ENCODE peak calls at places on chromosome 13, in eight cellular contexts. Y is fibroblast of lung, B is PC-9, C is ascending aorta, D is heart right ventricle, F is Panc1, K is ovary, G is left ventricle myocardium inferior. U is an unnamed sample.

GRCh38 chr13:113947321-113948033 is 26.4 kb downstream of the C13orf46 start:
- DNase-seq in Y (no peak), B (peak; percentile 45), C (no peak), D (peak; percentile 48), F (no peak), K (peak; percentile 83), G (peak; percentile 42), U (no peak)

GRCh38 chr13:31246918-31247317 is 47.1 kb downstream of the B3GLCT start:
- DNase-seq in Y (no peak), B (no peak), C (no peak), D (no peak), F (no peak), K (no peak), G (no peak), U (no peak)

GRCh38 chr13:23579886-23580706 is 9.9 kb downstream of the TNFRSF19 start:
- DNase-seq in Y (no peak), B (no peak), C (no peak), D (no peak), F (no peak), K (no peak), G (no peak), U (no peak)

GRCh38 chr13:97257800-97258799 is 36.0 kb downstream of the MBNL2 start:
- DNase-seq in Y (peak; percentile 96), B (peak; percentile 71), C (peak; percentile 18), D (peak; percentile 73), F (no peak), K (peak; percentile 57), G (peak; percentile 40), U (peak; percentile 83)

GRCh38 chr13:51539887-51540286 is 44.4 kb upstream of the WDFY2 start:
- DNase-seq in Y (no peak), B (no peak), C (no peak), D (no peak), F (no peak), K (no peak), G (no peak), U (no peak)

GRCh38 chr13:54018485-54018884 is 989.9 kb downstream of the OLFM4 start:
- DNase-seq in Y (no peak), B (no peak), C (no peak), D (no peak), F (no peak), K (no peak), G (no peak), U (no peak)

GRCh38 chr13:30873519-30873918 is 32.6 kb upstream of the MEDAG start:
- DNase-seq in Y (peak; percentile 42), B (no peak), C (no peak), D (no peak), F (no peak), K (no peak), G (no peak), U (no peak)

GRCh38 chr13:112685856-112686255 is 4.0 kb upstream of the ATP11A start:
- DNase-seq in Y (no peak), B (peak; percentile 13), C (no peak), D (no peak), F (no peak), K (no peak), G (no peak), U (no peak)

GRCh38 chr13:96984061-96984508 is 10.2 kb downstream of the OXGR1 start:
- DNase-seq in Y (no peak), B (peak; percentile 50), C (no peak), D (no peak), F (no peak), K (no peak), G (no peak), U (no peak)

GRCh38 chr13:83414393-83414792 is 467.9 kb downstream of the SLITRK1 start:
- DNase-seq in Y (peak; percentile 2), B (no peak), C (no peak), D (no peak), F (no peak), K (no peak), G (no peak), U (no peak)

GRCh38 chr13:20525144-20525600 is 485 bp downstream of the CRYL1 start:
- DNase-seq in Y (peak; percentile 6), B (no peak), C (no peak), D (no peak), F (no peak), K (peak; percentile 38), G (peak; percentile 46), U (peak; percentile 71)

GRCh38 chr13:76878043-76878442 is 8.2 kb downstream of the KCTD12 start:
- DNase-seq in Y (no peak), B (no peak), C (no peak), D (no peak), F (no peak), K (no peak), G (no peak), U (no peak)

GRCh38 chr13:60044321-60044720 is 119.4 kb downstream of the DIAPH3 start:
- DNase-seq in Y (no peak), B (no peak), C (no peak), D (no peak), F (no peak), K (no peak), G (no peak), U (no peak)

GRCh38 chr13:72244788-72245187 is 377.8 kb upstream of the DACH1 start:
- DNase-seq in Y (no peak), B (no peak), C (no peak), D (no peak), F (no peak), K (no peak), G (no peak), U (no peak)

GRCh38 chr13:97076898-97077297 is 82.6 kb upstream of the OXGR1 start:
- DNase-seq in Y (no peak), B (no peak), C (no peak), D (no peak), F (no peak), K (no peak), G (no peak), U (no peak)

GRCh38 chr13:111637365-111637764 is 316.9 kb downstream of the TEX29 start:
- DNase-seq in Y (no peak), B (no peak), C (no peak), D (no peak), F (no peak), K (no peak), G (no peak), U (no peak)

DNA sequence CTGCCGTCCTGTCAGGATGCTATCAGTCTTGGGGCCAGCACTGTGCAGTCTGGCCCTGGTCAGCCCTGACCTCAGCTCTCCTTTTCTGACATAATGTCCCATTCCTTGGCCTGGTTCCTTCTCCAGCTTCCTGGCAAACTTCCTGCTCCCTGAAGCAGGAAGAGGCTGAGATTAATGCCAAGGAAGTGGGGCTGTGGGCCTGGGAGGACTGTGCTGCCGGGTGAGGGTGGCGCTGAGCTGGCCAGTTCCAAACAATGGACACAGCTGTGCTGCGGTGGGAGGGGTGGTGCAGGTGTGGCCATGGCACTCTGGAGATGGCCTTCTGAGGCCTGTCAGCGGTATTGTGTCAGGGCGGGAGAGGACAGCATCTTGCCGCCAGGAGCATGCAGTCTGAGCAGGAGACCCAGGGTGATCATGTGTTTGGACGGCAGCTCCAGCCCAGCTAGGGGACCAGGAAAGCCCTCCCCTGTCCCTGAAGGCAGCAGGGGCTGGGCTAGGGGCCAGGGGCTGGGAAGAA is 30.9 kb downstream of the TUBA3C start:
- DNase-seq in Y (no peak), B (no peak), C (no peak), D (peak; percentile 16), F (no peak), K (no peak), G (no peak), U (no peak)
- H3K9me3 ChIP-seq in Y (no peaks in the 10 kb centered on the region), B (no peaks in the 10 kb centered on the region), C (no peaks in the 10 kb centered on the region), D (peaks cover 13% of the 10 kb centered on the region), F (no peaks in the 10 kb centered on the region), K (no peaks in the 10 kb centered on the region), G (peaks cover 8% of the 10 kb centered on the region), U (peaks cover 6% of the 10 kb centered on the region)

GRCh38 chr13:103056008-103056407 is 10.2 kb downstream of the SLC10A2 start:
- DNase-seq in Y (no peak), B (no peak), C (no peak), D (no peak), F (no peak), K (no peak), G (no peak), U (no peak)
- H3K9me3 ChIP-seq in Y (no peaks in the 10 kb centered on the region), B (peaks cover 5% of the 10 kb centered on the region), C (peaks cover 3% of the 10 kb centered on the region), D (peaks cover 42% of the 10 kb centered on the region), F (no peaks in the 10 kb centered on the region), K (no peaks in the 10 kb centered on the region), G (peaks cover 53% of the 10 kb centered on the region), U (peaks cover 8% of the 10 kb centered on the region)

GRCh38 chr13:56351041-56351440 is 789.7 kb upstream of the PRR20A start:
- DNase-seq in Y (no peak), B (no peak), C (no peak), D (no peak), F (no peak), K (no peak), G (no peak), U (no peak)

GRCh38 chr13:56352356-56352755 is 788.4 kb upstream of the PRR20A start:
- DNase-seq in Y (no peak), B (no peak), C (no peak), D (no peak), F (no peak), K (no peak), G (no peak), U (no peak)

GRCh38 chr13:56352901-56353300 is 787.8 kb upstream of the PRR20A start:
- DNase-seq in Y (no peak), B (no peak), C (no peak), D (no peak), F (no peak), K (no peak), G (no peak), U (no peak)

DNA sequence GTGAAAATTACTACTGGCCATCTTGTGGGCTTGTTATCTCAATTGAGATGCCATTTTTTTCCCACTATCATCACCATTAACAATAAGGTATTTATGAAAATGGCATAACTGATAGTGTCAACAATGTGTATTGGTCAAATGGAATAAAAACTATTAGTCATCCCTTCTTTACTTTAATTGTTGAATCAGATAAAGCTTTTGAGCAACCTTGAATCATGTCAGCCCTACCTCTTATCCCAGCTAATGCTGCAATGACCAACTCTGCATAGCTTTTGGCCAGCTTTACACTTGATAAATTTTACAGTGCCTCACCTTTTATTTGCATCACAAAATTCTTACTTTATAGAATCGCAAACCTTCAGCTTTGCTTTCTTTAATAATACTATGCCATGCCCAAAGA is 784.0 kb upstream of the PRR20A start:
- DNase-seq in Y (no peak), B (no peak), C (no peak), D (no peak), F (no peak), K (no peak), G (no peak), U (no peak)
- H3K9me3 ChIP-seq in Y (no peaks in the 10 kb centered on the region), B (no peaks in the 10 kb centered on the region), C (no peaks in the 10 kb centered on the region), D (peaks cover 7% of the 10 kb centered on the region), F (no peaks in the 10 kb centered on the region), K (no peaks in the 10 kb centered on the region), G (peaks cover 2% of the 10 kb centered on the region), U (no peaks in the 10 kb centered on the region)

GRCh38 chr13:18995259-18995873 is 186.3 kb downstream of the TUBA3C start:
- DNase-seq in Y (no peak), B (no peak), C (no peak), D (no peak), F (no peak), K (no peak), G (no peak), U (no peak)

GRCh38 chr13:18996221-18996620 is 185.4 kb downstream of the TUBA3C start:
- DNase-seq in Y (no peak), B (no peak), C (no peak), D (no peak), F (no peak), K (no peak), G (no peak), U (no peak)

GRCh38 chr13:18998389-18998788 is 183.2 kb downstream of the TUBA3C start:
- DNase-seq in Y (no peak), B (no peak), C (no peak), D (no peak), F (no peak), K (no peak), G (no peak), U (no peak)

GRCh38 chr13:18993884-18994660 is 187.6 kb downstream of the TUBA3C start:
- DNase-seq in Y (no peak), B (no peak), C (no peak), D (no peak), F (no peak), K (no peak), G (no peak), U (no peak)

GRCh38 chr13:18996627-18997051 is 185.0 kb downstream of the TUBA3C start:
- DNase-seq in Y (no peak), B (no peak), C (no peak), D (no peak), F (no peak), K (no peak), G (no peak), U (no peak)
- H3K9me3 ChIP-seq in Y (no peaks in the 10 kb centered on the region), B (no peaks in the 10 kb centered on the region), C (peaks cover 6% of the 10 kb centered on the region), D (peaks cover 51% of the 10 kb centered on the region), F (no peaks in the 10 kb centered on the region), K (no peaks in the 10 kb centered on the region), G (peaks cover 54% of the 10 kb centered on the region), U (no peaks in the 10 kb centered on the region)

U was measured in sigmoid colon.